ENCODE peak calls at places on chromosomes 3 and 15, in nine cellular contexts. I, S, X, U, K, J, T, P and E are unnamed samples.

GRCh38 chr3:141913150-141913811 is 36.8 kb downstream of the ATP1B3 start:
- DNase-seq in S (peak; percentile 34), P (no peak), U (peak; percentile 44), I (peak; percentile 77), T (peak; percentile 19), K (peak; percentile 34), X (peak; percentile 67), J (no peak), E (no peak)

GRCh38 chr3:14150078-14150477 is 25.2 kb downstream of the TMEM43 start:
- DNase-seq in K (peak; percentile 7), P (no peak), S (no peak), T (no peak), I (no peak), U (no peak), X (no peak), J (no peak), E (no peak)

GRCh38 chr3:42655980-42656679 is 2.6 kb downstream of the ZBTB47 start:
- DNase-seq in S (no peak), P (no peak), J (peak; percentile 31), U (no peak), X (peak; percentile 55), I (no peak), T (no peak), K (no peak), E (no peak)

GRCh38 chr3:174377684-174378083 is 481.4 kb upstream of the NAALADL2 start:
- DNase-seq in T (no peak), X (no peak), K (no peak), J (no peak), S (no peak), I (no peak), P (peak; percentile 44), U (no peak), E (no peak)

GRCh38 chr3:27632431-27633223 is 89.5 kb downstream of the EOMES start:
- DNase-seq in X (peak; percentile 60), T (peak; percentile 43), S (no peak), I (peak; percentile 80), U (peak; percentile 16), K (peak; percentile 67), J (peak; percentile 62), P (peak; percentile 79), E (peak; percentile 53)

GRCh38 chr3:11672396-11672795 is 28.7 kb upstream of the VGLL4 start:
- DNase-seq in J (no peak), T (no peak), P (no peak), S (no peak), K (no peak), I (no peak), X (no peak), U (no peak), E (no peak)

GRCh38 chr3:78941587-78941986 is 826.2 kb downstream of the ROBO1 start:
- DNase-seq in X (peak; percentile 3), K (no peak), T (no peak), S (no peak), U (no peak), J (no peak), P (no peak), I (peak; percentile 21), E (no peak)

GRCh38 chr3:83934208-83935150 is 1024.3 kb upstream of the CADM2 start:
- DNase-seq in X (no peak), I (peak; percentile 62), S (no peak), J (no peak), T (no peak), P (no peak), U (peak; percentile 41), K (no peak), E (no peak)

GRCh38 chr15:38688761-38689160 is 124.1 kb upstream of the RASGRP1 start:
- DNase-seq in P (no peak), T (no peak), I (no peak), J (no peak), K (no peak), S (no peak), U (no peak), X (no peak), E (no peak)

GRCh38 chr3:43707266-43707665 is 16.5 kb downstream of the ABHD5 start:
- DNase-seq in S (no peak), K (no peak), J (no peak), T (peak; percentile 16), I (no peak), U (peak; percentile 13), X (no peak), P (no peak), E (no peak)

GRCh38 chr3:57893156-57893555 is 115.1 kb upstream of the FLNB start:
- DNase-seq in U (no peak), S (no peak), I (no peak), K (no peak), J (no peak), T (no peak), X (no peak), P (no peak), E (no peak)

GRCh38 chr3:57892423-57892822 is 115.8 kb upstream of the FLNB start:
- DNase-seq in X (no peak), J (no peak), T (no peak), K (no peak), U (no peak), S (no peak), P (no peak), I (no peak), E (no peak)

GRCh38 chr3:57890874-57891273 is 117.3 kb upstream of the FLNB start:
- DNase-seq in U (no peak), T (no peak), J (no peak), X (no peak), S (no peak), K (no peak), P (no peak), I (no peak), E (no peak)

GRCh38 chr3:57893668-57894067 is 114.6 kb upstream of the FLNB start:
- DNase-seq in U (no peak), P (no peak), J (no peak), X (no peak), T (no peak), S (no peak), K (peak; percentile 67), I (no peak), E (no peak)

GRCh38 chr3:57889807-57890206 is 118.4 kb upstream of the FLNB start:
- DNase-seq in J (no peak), X (peak; percentile 22), T (no peak), K (no peak), I (no peak), P (peak; percentile 77), U (no peak), S (no peak), E (no peak)
- TF ChIP-seq POLR2A in J (no peak), X (no peak), T (no peak), K (no peak), I (no peak), P (peak; percentile 83), U (no peak), S (no peak), E (no peak)

GRCh38 chr15:71129660-71130059 is 14.4 kb downstream of the THSD4 start:
- DNase-seq in P (no peak), S (no peak), I (peak; percentile 51), K (no peak), T (no peak), J (no peak), X (no peak), U (no peak), E (no peak)

GRCh38 chr15:71124937-71125755 is 9.9 kb downstream of the THSD4 start:
- DNase-seq in K (peak; percentile 24), T (no peak), U (peak; percentile 36), J (no peak), I (no peak), P (no peak), X (no peak), S (no peak), E (no peak)

GRCh38 chr15:71127083-71127482 is 11.8 kb downstream of the THSD4 start:
- DNase-seq in P (no peak), S (no peak), I (no peak), J (no peak), U (no peak), K (no peak), T (no peak), X (no peak), E (no peak)

GRCh38 chr15:71128939-71129562 is 13.8 kb downstream of the THSD4 start:
- DNase-seq in X (no peak), J (no peak), K (no peak), S (no peak), U (no peak), T (no peak), P (no peak), I (peak; percentile 61), E (no peak)

DNA sequence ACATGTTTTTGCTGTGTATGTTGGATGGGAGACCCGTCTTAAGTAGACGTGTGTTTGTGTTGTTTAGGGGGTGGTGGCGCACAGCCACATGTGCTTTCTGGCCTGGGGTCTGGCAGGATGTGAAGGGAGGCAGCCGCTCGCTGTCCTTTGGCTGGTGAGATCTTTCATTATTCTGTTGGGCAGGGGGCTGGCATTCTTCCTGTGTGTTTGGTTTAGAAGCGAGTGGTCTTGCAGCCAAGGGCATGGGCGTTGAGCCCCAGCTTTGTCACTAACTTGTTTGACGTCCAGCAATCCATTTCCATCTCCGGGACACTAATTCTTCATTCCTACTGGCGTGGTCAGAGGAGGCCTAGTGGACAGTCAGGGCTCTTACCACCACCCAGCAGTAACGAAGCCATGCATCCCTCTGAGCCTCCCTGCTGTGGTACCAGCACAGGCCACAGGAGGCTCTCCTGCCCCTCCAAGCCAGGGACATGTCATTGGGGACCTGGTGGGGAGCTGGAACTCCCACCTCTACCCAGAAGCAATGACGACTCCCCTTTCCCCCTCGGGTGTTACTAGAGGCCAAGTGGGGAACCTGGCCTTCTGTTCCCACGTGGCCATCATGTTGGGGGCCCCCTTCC is 10.7 kb downstream of the THSD4 start:
- DNase-seq in T (no peak), S (no peak), K (no peak), X (no peak), P (no peak), U (no peak), I (peak; percentile 68), J (no peak), E (no peak)
- TF ChIP-seq CTCF in T (no peak), S (no peak), K (no peak), X (no peak), P (no peak), U (no peak), I (no peak), J (no peak), E (no peak)

DNA sequence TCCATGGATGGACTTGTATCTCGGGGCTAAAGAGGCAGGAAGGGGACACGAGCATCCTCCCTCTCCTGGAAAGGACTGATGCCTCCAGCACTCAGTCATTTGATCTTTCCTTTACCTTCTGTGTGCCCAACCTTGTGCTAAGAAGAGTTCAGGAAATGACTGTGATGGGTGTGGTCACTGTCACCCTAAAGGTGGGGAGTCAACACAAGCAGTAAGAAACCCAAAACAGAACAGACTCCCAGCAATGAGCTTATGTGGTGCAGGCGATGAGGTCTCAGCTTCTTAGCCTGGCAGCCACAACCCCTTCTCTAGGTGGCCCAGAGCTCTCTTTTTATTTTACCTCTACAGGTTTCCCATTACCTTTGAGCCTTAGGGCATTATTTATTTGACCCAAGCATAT is 3.8 kb downstream of the MPI start:
- DNase-seq in T (no peak), I (no peak), U (no peak), J (no peak), P (no peak), S (no peak), K (no peak), X (no peak), E (no peak)
- H3K4me1 ChIP-seq in T (peaks cover 38% of the 10 kb centered on the region), I (peaks cover 9% of the 10 kb centered on the region), U (no peaks in the 10 kb centered on the region), J (peaks cover 12% of the 10 kb centered on the region), P (no peaks in the 10 kb centered on the region), S (peaks cover 11% of the 10 kb centered on the region), K (peaks cover 10% of the 10 kb centered on the region), X (peaks cover 29% of the 10 kb centered on the region), E (peaks cover 30% of the 10 kb centered on the region)

DNA sequence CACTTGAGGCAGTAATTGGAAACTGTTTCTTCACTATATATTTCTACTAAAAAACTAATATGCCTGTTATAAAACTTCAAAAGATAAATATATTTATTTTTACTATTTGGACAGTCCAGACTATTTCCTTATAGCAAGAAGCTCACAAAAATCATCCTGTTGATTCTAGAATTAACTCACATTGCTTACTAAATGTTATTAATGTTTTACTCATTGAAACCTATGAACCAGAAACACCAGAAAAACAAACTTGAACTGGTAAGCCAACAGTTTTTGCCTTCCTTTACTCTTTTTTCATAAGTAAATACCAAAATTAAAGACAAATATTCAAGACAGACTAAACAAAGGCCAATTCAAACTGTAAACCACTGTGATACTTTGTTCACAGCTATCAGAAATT is 26.4 kb downstream of the TOMM70 start:
- DNase-seq in I (no peak), X (no peak), P (no peak), T (no peak), J (no peak), S (no peak), K (no peak), U (no peak), E (no peak)
- TF ChIP-seq POLR2A in I (no peak), X (no peak), P (no peak), T (no peak), J (no peak), S (no peak), K (no peak), U (no peak), E (no peak)